ENCODE peak calls at places on chromosome 18, in nine cellular contexts. M is stimulated activated naive B cell treated with anti-CD40 and anti-IgM and Interleukin-4, amounts not matched to agents 10 μg/mL and 1 μg/mL and 100 μg/mL, for 72 hours; W is endothelial cell; A is ELF-1; Q is endodermal cell; D is germinal center; S is stimulated activated CD8-positive, alpha-beta memory T cell treated with anti-CD3 and anti-CD28 coated beads, Interleukin-15, amount 100 ng/mL, for 24 hours; N is amniotic stem cell; Z is astrocyte of the spinal cord. R is an unnamed sample.

GRCh38 chr18:76941284-76941683 is 118.9 kb downstream of the ZNF236 start:
- DNase-seq in N (no peak), A (no peak), W (no peak), Q (no peak), Z (no peak), M (no peak), S (no peak), D (no peak), R (no peak)

GRCh38 chr18:42078711-42079110 is 123.7 kb downstream of the PIK3C3 start:
- DNase-seq in A (no peak), N (no peak), Q (no peak), Z (peak; percentile 44), W (no peak), M (no peak), D (no peak), S (no peak), R (no peak)

GRCh38 chr18:46407471-46408166 is 249.4 kb downstream of the LOXHD1 start:
- DNase-seq in A (no peak), N (peak; percentile 29), Z (peak; percentile 25), W (no peak), M (no peak), S (no peak), D (no peak), Q (no peak), R (no peak)

GRCh38 chr18:12307251-12307736 is 747 bp upstream of the TUBB6 start:
- DNase-seq in M (no peak), S (no peak), Z (peak; percentile 78), N (peak; percentile 58), D (peak; percentile 40), W (peak; percentile 58), A (peak; percentile 63), Q (peak; percentile 78), R (peak; percentile 92)

GRCh38 chr18:45920367-45920766 is 46.8 kb downstream of the EPG5 start:
- DNase-seq in Z (peak; percentile 64), N (no peak), Q (no peak), W (no peak), M (no peak), S (no peak), A (no peak), D (no peak), R (peak; percentile 91)

GRCh38 chr18:29181151-29181901 is 1004.4 kb upstream of the CDH2 start:
- DNase-seq in D (no peak), M (no peak), A (no peak), N (peak; percentile 83), W (no peak), Z (peak; percentile 95), S (no peak), Q (no peak), R (peak; percentile 26)

GRCh38 chr18:10453885-10454772 is at the start of gene APCDD1:
- DNase-seq in S (no peak), W (peak; percentile 56), A (peak; percentile 73), N (no peak), Z (no peak), D (peak; percentile 49), Q (peak; percentile 93), M (no peak), R (peak; percentile 65)

GRCh38 chr18:65235966-65236634 is 514.7 kb upstream of the CDH7 start:
- DNase-seq in A (no peak), M (no peak), Z (peak; percentile 27), W (peak; percentile 8), N (no peak), S (no peak), Q (no peak), D (no peak), R (no peak)

GRCh38 chr18:68662779-68663178 is 52.1 kb downstream of the TMX3 start:
- DNase-seq in A (no peak), S (no peak), Q (no peak), W (no peak), D (no peak), M (no peak), Z (peak; percentile 41), N (no peak), R (no peak)

GRCh38 chr18:30889582-30890301 is 152.8 kb downstream of the DSC3 start:
- DNase-seq in S (no peak), M (no peak), A (peak; percentile 29), D (no peak), Q (peak; percentile 63), Z (peak; percentile 50), N (no peak), W (peak; percentile 33), R (no peak)

GRCh38 chr18:22433960-22434359 is 16.2 kb upstream of the CTAGE1 start:
- DNase-seq in Z (peak; percentile 44), W (no peak), A (no peak), M (no peak), N (no peak), Q (no peak), D (no peak), S (no peak), R (no peak)

GRCh38 chr18:24630346-24630880 is 170.0 kb downstream of the HRH4 start:
- DNase-seq in D (no peak), S (no peak), W (no peak), A (no peak), Z (no peak), N (no peak), M (no peak), Q (no peak), R (no peak)

GRCh38 chr18:9876867-9877654 is 8.7 kb upstream of the TXNDC2 start:
- DNase-seq in Z (peak; percentile 77), S (no peak), M (no peak), A (peak; percentile 83), D (no peak), W (no peak), N (peak; percentile 82), Q (peak; percentile 54), R (no peak)

GRCh38 chr18:69402219-69402989 is 1.7 kb downstream of the DOK6 start:
- DNase-seq in S (no peak), N (no peak), D (no peak), A (peak; percentile 28), M (no peak), W (peak; percentile 12), Z (no peak), Q (peak; percentile 73), R (peak; percentile 70)

GRCh38 chr18:30682667-30683066 is 359.9 kb downstream of the DSC3 start:
- DNase-seq in S (no peak), Z (peak; percentile 14), D (no peak), M (no peak), N (no peak), W (no peak), A (no peak), Q (no peak), R (no peak)

GRCh38 chr18:32177530-32177929 is 12.3 kb upstream of the MEP1B start:
- DNase-seq in A (no peak), M (no peak), S (no peak), D (no peak), N (no peak), Q (no peak), W (no peak), Z (no peak), R (no peak)

GRCh38 chr18:60549338-60549960 is 176.9 kb upstream of the MC4R start:
- DNase-seq in N (peak; percentile 86), W (peak; percentile 36), D (peak; percentile 4), S (no peak), Z (peak; percentile 85), A (no peak), M (no peak), Q (peak; percentile 53), R (peak; percentile 37)

GRCh38 chr18:48835119-48835518 is 115.6 kb downstream of the SMAD7 start:
- DNase-seq in W (no peak), S (no peak), Z (no peak), D (no peak), M (no peak), A (no peak), N (no peak), Q (peak; percentile 37), R (peak; percentile 67)

GRCh38 chr18:49697757-49698595 is 115.4 kb downstream of the ACAA2 start:
- DNase-seq in N (no peak), W (no peak), M (no peak), Z (peak; percentile 7), A (peak; percentile 47), S (no peak), D (no peak), Q (peak; percentile 86), R (peak; percentile 82)

GRCh38 chr18:4096501-4096900 is 358.6 kb downstream of the DLGAP1 start:
- DNase-seq in A (no peak), Z (peak; percentile 41), D (no peak), W (no peak), N (no peak), Q (no peak), S (no peak), M (no peak), R (no peak)

GRCh38 chr18:21111351-21112139 is at the start of gene ROCK1:
- DNase-seq in N (peak; percentile 94), W (peak; percentile 99), Q (peak; percentile 99), D (peak; percentile 97), A (peak; percentile 97), Z (peak; percentile 98), S (peak; percentile 99), M (peak; percentile 96), R (peak; percentile 100)

GRCh38 chr18:31302991-31303390 is 15.0 kb upstream of the DSG1 start:
- DNase-seq in M (no peak), Q (no peak), W (no peak), S (no peak), N (no peak), D (no peak), A (no peak), Z (peak; percentile 46), R (no peak)